ENCODE peak calls at places on chromosomes 6 and 20, in eight cellular contexts. One of them, this sample, is unnamed.

GRCh38 chr6:154460306-154461071 is 50.0 kb downstream of the CNKSR3 start:
- DNase-seq in posterior cingulate gyrus: no peak
- DNase-seq in endothelial cell: no peak
- DNase-seq in EL: peak; percentile 60
- DNase-seq in iris pigment epithelial cell: peak; percentile 82
- DNase-seq in activated T-cell treated with anti-CD3 and anti-CD28 coated beads, Interleukin-2, amount 50 U/mL, for 72 hours: no peak
- DNase-seq in pancreas: no peak
- DNase-seq in AML-193: no peak
- DNase-seq in this sample: no peak

GRCh38 chr20:42701948-42702347 is 487.8 kb downstream of the PTPRT start:
- DNase-seq in posterior cingulate gyrus: no peak
- DNase-seq in endothelial cell: no peak
- DNase-seq in EL: no peak
- DNase-seq in iris pigment epithelial cell: no peak
- DNase-seq in activated T-cell treated with anti-CD3 and anti-CD28 coated beads, Interleukin-2, amount 50 U/mL, for 72 hours: no peak
- DNase-seq in pancreas: no peak
- DNase-seq in AML-193: no peak
- DNase-seq in this sample: no peak

GRCh38 chr6:136640132-136640915 is 90.1 kb upstream of the MAP7 start:
- DNase-seq in posterior cingulate gyrus: no peak
- DNase-seq in endothelial cell: no peak
- DNase-seq in EL: peak; percentile 23
- DNase-seq in iris pigment epithelial cell: peak; percentile 87
- DNase-seq in activated T-cell treated with anti-CD3 and anti-CD28 coated beads, Interleukin-2, amount 50 U/mL, for 72 hours: no peak
- DNase-seq in pancreas: no peak
- DNase-seq in AML-193: no peak
- DNase-seq in this sample: no peak

GRCh38 chr20:35773154-35773751 is 1.4 kb downstream of the PHF20 start:
- DNase-seq in posterior cingulate gyrus: no peak
- DNase-seq in endothelial cell: peak; percentile 37
- DNase-seq in EL: peak; percentile 26
- DNase-seq in iris pigment epithelial cell: peak; percentile 17
- DNase-seq in activated T-cell treated with anti-CD3 and anti-CD28 coated beads, Interleukin-2, amount 50 U/mL, for 72 hours: peak; percentile 50
- DNase-seq in pancreas: no peak
- DNase-seq in AML-193: peak; percentile 65
- DNase-seq in this sample: no peak

GRCh38 chr6:136181858-136182257 is 68.3 kb downstream of the MTFR2 start:
- DNase-seq in posterior cingulate gyrus: no peak
- DNase-seq in endothelial cell: no peak
- DNase-seq in EL: no peak
- DNase-seq in iris pigment epithelial cell: no peak
- DNase-seq in activated T-cell treated with anti-CD3 and anti-CD28 coated beads, Interleukin-2, amount 50 U/mL, for 72 hours: no peak
- DNase-seq in pancreas: no peak
- DNase-seq in AML-193: no peak
- DNase-seq in this sample: no peak

GRCh38 chr6:45138765-45139164 is 189.4 kb upstream of the RUNX2 start:
- DNase-seq in posterior cingulate gyrus: no peak
- DNase-seq in endothelial cell: no peak
- DNase-seq in EL: no peak
- DNase-seq in iris pigment epithelial cell: no peak
- DNase-seq in activated T-cell treated with anti-CD3 and anti-CD28 coated beads, Interleukin-2, amount 50 U/mL, for 72 hours: no peak
- DNase-seq in pancreas: no peak
- DNase-seq in AML-193: no peak
- DNase-seq in this sample: no peak

GRCh38 chr20:59787186-59787890 is 146.1 kb downstream of the SYCP2 start:
- DNase-seq in posterior cingulate gyrus: no peak
- DNase-seq in endothelial cell: no peak
- DNase-seq in EL: no peak
- DNase-seq in iris pigment epithelial cell: no peak
- DNase-seq in activated T-cell treated with anti-CD3 and anti-CD28 coated beads, Interleukin-2, amount 50 U/mL, for 72 hours: no peak
- DNase-seq in pancreas: no peak
- DNase-seq in AML-193: peak; percentile 69
- DNase-seq in this sample: no peak

GRCh38 chr20:58184063-58184462 is 44.4 kb downstream of the ANKRD60 start:
- DNase-seq in posterior cingulate gyrus: no peak
- DNase-seq in endothelial cell: no peak
- DNase-seq in EL: no peak
- DNase-seq in iris pigment epithelial cell: no peak
- DNase-seq in activated T-cell treated with anti-CD3 and anti-CD28 coated beads, Interleukin-2, amount 50 U/mL, for 72 hours: no peak
- DNase-seq in pancreas: no peak
- DNase-seq in AML-193: no peak
- DNase-seq in this sample: no peak

GRCh38 chr6:29958046-29958445 is 15.7 kb downstream of the HLA-A start:
- DNase-seq in posterior cingulate gyrus: no peak
- DNase-seq in endothelial cell: no peak
- DNase-seq in EL: no peak
- DNase-seq in iris pigment epithelial cell: no peak
- DNase-seq in activated T-cell treated with anti-CD3 and anti-CD28 coated beads, Interleukin-2, amount 50 U/mL, for 72 hours: no peak
- DNase-seq in pancreas: no peak
- DNase-seq in AML-193: no peak
- DNase-seq in this sample: no peak

GRCh38 chr6:111096246-111096645 is 8.9 kb downstream of the SLC16A10 start:
- DNase-seq in posterior cingulate gyrus: no peak
- DNase-seq in endothelial cell: no peak
- DNase-seq in EL: no peak
- DNase-seq in iris pigment epithelial cell: no peak
- DNase-seq in activated T-cell treated with anti-CD3 and anti-CD28 coated beads, Interleukin-2, amount 50 U/mL, for 72 hours: peak; percentile 24
- DNase-seq in pancreas: peak; percentile 90
- DNase-seq in AML-193: no peak
- DNase-seq in this sample: no peak

GRCh38 chr6:78835817-78836216 is 31.5 kb upstream of the IRAK1BP1 start:
- DNase-seq in posterior cingulate gyrus: no peak
- DNase-seq in endothelial cell: no peak
- DNase-seq in EL: no peak
- DNase-seq in iris pigment epithelial cell: no peak
- DNase-seq in activated T-cell treated with anti-CD3 and anti-CD28 coated beads, Interleukin-2, amount 50 U/mL, for 72 hours: no peak
- DNase-seq in pancreas: no peak
- DNase-seq in AML-193: peak; percentile 9
- DNase-seq in this sample: no peak

GRCh38 chr6:77857421-77857820 is 204.6 kb downstream of the MEI4 start:
- DNase-seq in posterior cingulate gyrus: no peak
- DNase-seq in endothelial cell: no peak
- DNase-seq in EL: no peak
- DNase-seq in iris pigment epithelial cell: no peak
- DNase-seq in activated T-cell treated with anti-CD3 and anti-CD28 coated beads, Interleukin-2, amount 50 U/mL, for 72 hours: no peak
- DNase-seq in pancreas: no peak
- DNase-seq in AML-193: no peak
- DNase-seq in this sample: no peak

GRCh38 chr6:146028250-146028789 is 542 bp upstream of the GRM1 start:
- DNase-seq in posterior cingulate gyrus: peak; percentile 22
- DNase-seq in endothelial cell: peak; percentile 91
- DNase-seq in EL: peak; percentile 53
- DNase-seq in iris pigment epithelial cell: peak; percentile 55
- DNase-seq in activated T-cell treated with anti-CD3 and anti-CD28 coated beads, Interleukin-2, amount 50 U/mL, for 72 hours: peak; percentile 36
- DNase-seq in pancreas: peak; percentile 74
- DNase-seq in AML-193: no peak
- DNase-seq in this sample: peak; percentile 16

GRCh38 chr20:21505161-21505809 is 8.6 kb downstream of the NKX2-2 start:
- DNase-seq in posterior cingulate gyrus: peak; percentile 78
- DNase-seq in endothelial cell: peak; percentile 90
- DNase-seq in EL: peak; percentile 46
- DNase-seq in iris pigment epithelial cell: peak; percentile 27
- DNase-seq in activated T-cell treated with anti-CD3 and anti-CD28 coated beads, Interleukin-2, amount 50 U/mL, for 72 hours: peak; percentile 87
- DNase-seq in pancreas: peak; percentile 68
- DNase-seq in AML-193: no peak
- DNase-seq in this sample: peak; percentile 41

GRCh38 chr20:38672504-38672903 is 51.8 kb upstream of the SLC32A1 start:
- DNase-seq in posterior cingulate gyrus: no peak
- DNase-seq in endothelial cell: no peak
- DNase-seq in EL: no peak
- DNase-seq in iris pigment epithelial cell: no peak
- DNase-seq in activated T-cell treated with anti-CD3 and anti-CD28 coated beads, Interleukin-2, amount 50 U/mL, for 72 hours: no peak
- DNase-seq in pancreas: no peak
- DNase-seq in AML-193: no peak
- DNase-seq in this sample: no peak

GRCh38 chr6:93550551-93551276 is 131.4 kb upstream of the EPHA7 start:
- DNase-seq in posterior cingulate gyrus: no peak
- DNase-seq in endothelial cell: no peak
- DNase-seq in EL: no peak
- DNase-seq in iris pigment epithelial cell: peak; percentile 3
- DNase-seq in activated T-cell treated with anti-CD3 and anti-CD28 coated beads, Interleukin-2, amount 50 U/mL, for 72 hours: no peak
- DNase-seq in pancreas: no peak
- DNase-seq in AML-193: no peak
- DNase-seq in this sample: no peak

GRCh38 chr6:165762876-165763275 is 99.8 kb upstream of the PDE10A start:
- DNase-seq in posterior cingulate gyrus: no peak
- DNase-seq in endothelial cell: no peak
- DNase-seq in EL: no peak
- DNase-seq in iris pigment epithelial cell: peak; percentile 1
- DNase-seq in activated T-cell treated with anti-CD3 and anti-CD28 coated beads, Interleukin-2, amount 50 U/mL, for 72 hours: no peak
- DNase-seq in pancreas: no peak
- DNase-seq in AML-193: no peak
- DNase-seq in this sample: no peak